ENCODE peak calls at places on chromosome 17, in nine cellular contexts. M is keratinocyte; H is Calu3; G is iPS-NIHi11; O is GM04504; A is NCI-H345; D is stimulated activated CD4-positive, alpha-beta T cell treated with anti-CD3 and anti-CD28 coated beads, Interleukin-1b, Interleukin-23, amount 100 ng/mL, for 1 hour; T is anterior cingulate cortex; F is T-helper 2 cell. Z is an unnamed sample.

GRCh38 chr17:55190748-55191147 is 74.0 kb upstream of the HLF start:
- DNase-seq in T (no peak), H (no peak), G (no peak), D (no peak), A (no peak), O (no peak), M (no peak), F (no peak), Z (no peak)

GRCh38 chr17:37494401-37494831 is 4.7 kb downstream of the DUSP14 start:
- DNase-seq in F (no peak), O (no peak), M (no peak), G (no peak), A (no peak), T (no peak), D (no peak), H (no peak), Z (no peak)

GRCh38 chr17:38970804-38971203 is 3.6 kb upstream of the FBXO47 start:
- DNase-seq in H (peak), T (no peak), O (no peak), M (no peak), D (no peak), A (no peak), G (no peak), F (no peak), Z (no peak)

GRCh38 chr17:50044483-50044882 is 11.4 kb upstream of the ITGA3 start:
- DNase-seq in T (no peak), G (no peak), F (no peak), D (no peak), H (no peak), M (no peak), O (no peak), A (no peak), Z (no peak)

GRCh38 chr17:78494961-78495330 is 82.2 kb downstream of the DNAH17 start:
- DNase-seq in G (no peak), O (no peak), F (no peak), D (no peak), A (no peak), H (no peak), T (no peak), M (no peak), Z (no peak)

GRCh38 chr17:39634384-39634871 is 2.5 kb upstream of the STARD3 start:
- DNase-seq in T (no peak), D (no peak), A (peak), G (peak), M (no peak), F (no peak), H (no peak), O (no peak), Z (no peak)

GRCh38 chr17:59893617-59894100 is 738 bp downstream of the RPS6KB1 start:
- DNase-seq in O (peak), G (peak), T (no peak), H (peak), D (no peak), M (no peak), A (no peak), F (no peak), Z (no peak)

GRCh38 chr17:50297407-50297865 is 23.2 kb downstream of the TMEM92 start:
- DNase-seq in H (peak), T (peak), F (peak), D (peak), O (no peak), M (no peak), A (peak), G (peak), Z (peak)

GRCh38 chr17:79114455-79115301 is 40.1 kb downstream of the ENGASE start:
- DNase-seq in T (no peak), D (no peak), F (no peak), H (peak), A (peak), G (peak), M (no peak), O (no peak), Z (no peak)

GRCh38 chr17:63702223-63702577 is 2.3 kb upstream of the LIMD2 start:
- DNase-seq in H (no peak), O (no peak), A (no peak), G (no peak), D (no peak), F (no peak), M (no peak), T (no peak), Z (no peak)

Z was measured in activated CD8-positive, alpha-beta memory T cell treated with anti-CD3 and anti-CD28 coated beads for 4 hours.